ENCODE peak calls at places on chromosomes 2 and 18, in ten cellular contexts. F is pancreas, G is right cardiac atrium, Q is GM23338, C is uterus, Y is GM23248, D is H9, L is PC-9, I is upper lobe of right lung, W is endodermal cell. R is an unnamed sample.
A peak's percentile ranks its signal among the peaks of the same experiment; 100 is the strongest.

GRCh38 chr2:45993476-45993991 is 303.7 kb upstream of the EPAS1 start:
- DNase-seq in W (peak; percentile 89), Y (peak; percentile 87), Q (peak; percentile 94), G (peak; percentile 64), F (peak; percentile 73), I (no peak), C (peak; percentile 52), L (peak; percentile 74), D (peak; percentile 72), R (peak; percentile 66)

GRCh38 chr2:214076527-214076926 is 334.3 kb upstream of the VWC2L start:
- DNase-seq in I (no peak), G (no peak), L (peak; percentile 60), D (no peak), Y (peak; percentile 27), F (no peak), Q (no peak), C (no peak), W (no peak), R (no peak)

GRCh38 chr2:165003443-165004130 is 48.3 kb upstream of the SLC38A11 start:
- DNase-seq in W (peak; percentile 66), C (no peak), Y (no peak), L (no peak), D (peak; percentile 58), F (no peak), G (no peak), I (no peak), Q (peak; percentile 45), R (no peak)

GRCh38 chr2:204177977-204178522 is 241.5 kb downstream of the ICOS start:
- DNase-seq in D (peak; percentile 68), I (peak; percentile 70), G (peak; percentile 84), Q (peak; percentile 73), C (peak; percentile 53), F (no peak), W (peak; percentile 89), L (no peak), Y (peak; percentile 30), R (peak; percentile 18)

GRCh38 chr2:216576611-216577010 is 56.6 kb upstream of the IGFBP2 start:
- DNase-seq in D (no peak), F (no peak), L (no peak), Q (no peak), I (no peak), Y (no peak), W (no peak), C (no peak), G (no peak), R (no peak)

GRCh38 chr18:8990276-8991031 is 112.0 kb upstream of the NDUFV2 start:
- DNase-seq in C (no peak), W (no peak), F (peak; percentile 69), D (no peak), I (no peak), Y (peak; percentile 59), Q (no peak), L (no peak), G (peak; percentile 51), R (no peak)

GRCh38 chr2:188869560-188869959 is 104.6 kb upstream of the COL3A1 start:
- DNase-seq in Q (peak; percentile 13), F (no peak), Y (peak; percentile 55), C (no peak), D (no peak), I (no peak), L (no peak), G (no peak), W (no peak), R (no peak)

GRCh38 chr2:16647992-16648617 is 17.5 kb downstream of the CYRIA start:
- DNase-seq in D (no peak), L (no peak), Y (no peak), I (no peak), Q (no peak), C (no peak), W (no peak), G (no peak), F (no peak), R (no peak)

GRCh38 chr2:173990970-173991819 is 26.0 kb upstream of the SP3 start:
- DNase-seq in W (no peak), C (peak; percentile 90), G (peak; percentile 95), I (no peak), F (peak; percentile 72), Q (no peak), Y (peak; percentile 83), L (no peak), D (no peak), R (peak; percentile 25)

GRCh38 chr18:37568671-37569070 is 3.1 kb upstream of the CELF4 start:
- DNase-seq in D (peak; percentile 11), Y (no peak), C (no peak), I (no peak), F (no peak), W (peak; percentile 31), L (no peak), Q (no peak), G (no peak), R (no peak)

GRCh38 chr2:8803658-8804379 is 33.6 kb downstream of the KIDINS220 start:
- DNase-seq in L (peak; percentile 98), C (no peak), W (no peak), Y (peak; percentile 95), D (no peak), F (peak; percentile 51), Q (no peak), G (no peak), I (no peak), R (peak; percentile 62)

GRCh38 chr2:233498126-233498525 is 68.5 kb downstream of the USP40 start:
- DNase-seq in I (no peak), L (no peak), Q (no peak), D (no peak), F (no peak), C (no peak), W (no peak), G (no peak), Y (no peak), R (no peak)

GRCh38 chr2:48043746-48044145 is 137.4 kb upstream of the FBXO11 start:
- DNase-seq in Q (no peak), L (no peak), F (no peak), Y (peak; percentile 1), W (no peak), G (no peak), I (no peak), D (no peak), C (no peak), R (no peak)

GRCh38 chr2:211093743-211094303 is 537.4 kb downstream of the CPS1 start:
- DNase-seq in Q (peak; percentile 38), L (no peak), F (no peak), Y (peak; percentile 8), D (no peak), W (no peak), G (no peak), I (no peak), C (no peak), R (no peak)

GRCh38 chr2:241315879-241316700 is at the start of gene SEPTIN2:
- DNase-seq in Q (peak; percentile 69), L (peak; percentile 51), F (peak; percentile 81), W (peak; percentile 92), I (peak; percentile 93), G (peak; percentile 92), C (no peak), Y (peak; percentile 77), D (no peak), R (peak; percentile 80)

GRCh38 chr2:45120546-45120945 is 111.3 kb upstream of the SIX2 start:
- DNase-seq in L (peak; percentile 78), Q (no peak), C (no peak), G (no peak), F (no peak), I (no peak), Y (peak; percentile 24), D (no peak), W (no peak), R (peak; percentile 77)

GRCh38 chr2:217189131-217189530 is 329.3 kb upstream of the TNP1 start:
- DNase-seq in G (no peak), W (no peak), F (no peak), D (no peak), L (no peak), I (no peak), Y (no peak), Q (no peak), C (no peak), R (no peak)

GRCh38 chr2:230869691-230870543 is 5.2 kb downstream of the ITM2C start:
- DNase-seq in F (no peak), G (no peak), L (no peak), C (no peak), Y (no peak), Q (no peak), I (no peak), D (no peak), W (peak; percentile 56), R (no peak)
- H3K27ac ChIP-seq in F (no peak overlapping the region), G (no peak overlapping the region), L (no peak overlapping the region), C (peak overlapping the region; percentile 66), Y (no peak overlapping the region), Q (peak overlapping the region; percentile 97), I (peak overlapping the region; percentile 8), D (no peak overlapping the region), W (peak overlapping the region; percentile 67), R (no peak overlapping the region)

GRCh38 chr18:3649559-3650426 is 199.8 kb downstream of the TGIF1 start:
- DNase-seq in I (no peak), G (peak; percentile 48), Q (no peak), W (peak; percentile 35), F (no peak), D (no peak), L (peak; percentile 86), Y (peak; percentile 73), C (peak; percentile 59), R (peak; percentile 83)
- H3K4me1 ChIP-seq in I (peaks cover 9% of the 10 kb centered on the region), G (peaks cover 1% of the 10 kb centered on the region), Q (peaks cover 40% of the 10 kb centered on the region), W (peaks cover 11% of the 10 kb centered on the region), F (no peaks in the 10 kb centered on the region), D (peaks cover 10% of the 10 kb centered on the region), L (peaks cover 62% of the 10 kb centered on the region), Y (peaks cover 32% of the 10 kb centered on the region), C (no peaks in the 10 kb centered on the region), R (peaks cover 64% of the 10 kb centered on the region)

DNA sequence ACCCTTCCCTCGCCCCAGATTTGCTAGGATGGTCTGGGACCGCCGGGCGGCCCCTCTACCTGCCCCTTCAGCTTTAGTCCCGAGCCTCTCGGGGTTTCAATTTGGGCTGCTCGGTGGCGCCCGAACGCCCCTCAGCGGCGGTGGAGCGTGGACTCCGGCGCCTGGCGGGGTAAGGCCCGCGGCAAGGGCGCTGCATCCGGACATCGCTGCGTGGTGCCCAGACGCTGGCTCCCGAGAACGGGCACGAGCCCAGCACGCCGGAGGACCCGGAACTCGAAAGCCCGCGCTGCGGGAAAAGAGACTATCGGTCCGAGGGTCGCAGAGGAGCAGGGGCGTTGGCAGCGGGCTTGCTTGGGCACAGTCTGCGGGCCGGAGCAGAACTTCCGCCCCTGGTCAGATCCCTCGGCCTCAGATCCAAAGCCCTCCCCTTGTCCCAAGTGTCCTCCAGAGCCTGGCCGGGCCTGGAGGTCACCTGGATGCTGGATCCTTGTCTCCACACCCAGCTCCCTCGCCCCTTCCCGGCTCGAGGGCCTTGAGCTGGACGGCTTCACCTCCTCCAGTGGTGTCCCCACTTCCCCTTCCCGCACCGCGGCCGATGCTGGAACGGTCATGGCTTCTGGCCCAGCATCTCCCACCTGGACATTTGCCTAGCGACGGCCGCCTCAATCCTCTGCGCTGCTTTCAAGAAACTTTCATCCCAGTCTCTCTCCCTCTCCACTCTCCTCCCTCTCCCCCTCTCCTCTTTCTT is 2.9 kb upstream of the OTX1 start:
- DNase-seq in W (peak; percentile 85), Q (peak; percentile 72), I (peak; percentile 65), F (no peak), G (peak; percentile 53), D (peak; percentile 71), L (no peak), C (no peak), Y (no peak), R (no peak)
- H3K27me3 ChIP-seq in W (peaks cover 84% of the 10 kb centered on the region), Q (peaks cover 72% of the 10 kb centered on the region), I (peaks cover 93% of the 10 kb centered on the region), F (no peaks in the 10 kb centered on the region), G (peaks cover 3% of the 10 kb centered on the region), D (peaks cover 32% of the 10 kb centered on the region), L (no peaks in the 10 kb centered on the region), C (peaks cover 16% of the 10 kb centered on the region), Y (peaks cover 29% of the 10 kb centered on the region), R (no peaks in the 10 kb centered on the region)

GRCh38 chr18:58310517-58310916 is 266.5 kb downstream of the NEDD4L start:
- DNase-seq in G (no peak), C (no peak), F (peak; percentile 85), W (no peak), Y (no peak), D (no peak), I (peak; percentile 91), L (peak; percentile 95), Q (peak; percentile 14), R (no peak)
- H3K27ac ChIP-seq in G (peak overlapping the region; percentile 65), C (no peak overlapping the region), F (peak overlapping the region; percentile 68), W (no peak overlapping the region), Y (no peak overlapping the region), D (no peak overlapping the region), I (peak overlapping the region; percentile 79), L (peak overlapping the region; percentile 60), Q (no peak overlapping the region), R (no peak overlapping the region)

R was measured in SJSA1.